ENCODE peak calls at places on chromosome 6, in six cellular contexts. One of them, this sample, is unnamed. For H3K27me3, the result is how much of the 10 kb centered on the place peaks cover.

GRCh38 chr6:3549314-3549940 is 92.6 kb upstream of the SLC22A23 start:
- DNase-seq in IMR-90: no peak
- DNase-seq in tibial nerve: no peak
- DNase-seq in GM23338: no peak
- DNase-seq in prostate gland: no peak
- DNase-seq in A673: no peak
- DNase-seq in this sample: no peak

GRCh38 chr6:6885521-6886088 is 222.2 kb upstream of the RREB1 start:
- DNase-seq in A673: no peak
- DNase-seq in prostate gland: no peak
- DNase-seq in IMR-90: no peak
- DNase-seq in GM23338: no peak
- DNase-seq in tibial nerve: peak
- DNase-seq in this sample: no peak

GRCh38 chr6:21679761-21680265 is 86.3 kb downstream of the SOX4 start:
- DNase-seq in A673: no peak
- DNase-seq in tibial nerve: no peak
- DNase-seq in GM23338: no peak
- DNase-seq in IMR-90: peak
- DNase-seq in prostate gland: no peak
- DNase-seq in this sample: no peak

GRCh38 chr6:8080338-8081151 is 16.4 kb upstream of the BLOC1S5 start:
- DNase-seq in prostate gland: no peak
- DNase-seq in IMR-90: peak
- DNase-seq in tibial nerve: no peak
- DNase-seq in A673: peak
- DNase-seq in GM23338: no peak
- DNase-seq in this sample: no peak

GRCh38 chr6:144993870-144994269 is 708.7 kb downstream of the UTRN start:
- DNase-seq in GM23338: no peak
- DNase-seq in prostate gland: no peak
- DNase-seq in A673: no peak
- DNase-seq in tibial nerve: no peak
- DNase-seq in IMR-90: peak
- DNase-seq in this sample: no peak

GRCh38 chr6:91317984-91318383 is 731.1 kb upstream of the MAP3K7 start:
- DNase-seq in prostate gland: no peak
- DNase-seq in tibial nerve: no peak
- DNase-seq in A673: no peak
- DNase-seq in GM23338: no peak
- DNase-seq in IMR-90: no peak
- DNase-seq in this sample: no peak

GRCh38 chr6:41759905-41760579 is 12.8 kb upstream of the PGC start:
- DNase-seq in GM23338: no peak
- DNase-seq in prostate gland: no peak
- DNase-seq in A673: no peak
- DNase-seq in tibial nerve: no peak
- DNase-seq in IMR-90: no peak
- DNase-seq in this sample: no peak

GRCh38 chr6:160379464-160379863 is 31.3 kb downstream of the SLC22A3 start:
- DNase-seq in A673: no peak
- DNase-seq in prostate gland: no peak
- DNase-seq in IMR-90: peak
- DNase-seq in GM23338: no peak
- DNase-seq in tibial nerve: no peak
- DNase-seq in this sample: no peak

GRCh38 chr6:37689356-37689755 is 8.3 kb downstream of the MDGA1 start:
- DNase-seq in prostate gland: no peak
- DNase-seq in A673: no peak
- DNase-seq in tibial nerve: no peak
- DNase-seq in IMR-90: peak
- DNase-seq in GM23338: no peak
- DNase-seq in this sample: no peak

GRCh38 chr6:21281366-21281765 is 312.2 kb upstream of the SOX4 start:
- DNase-seq in prostate gland: no peak
- DNase-seq in A673: no peak
- DNase-seq in IMR-90: no peak
- DNase-seq in GM23338: no peak
- DNase-seq in tibial nerve: no peak
- DNase-seq in this sample: no peak

GRCh38 chr6:1404066-1404712 is 14.8 kb downstream of the FOXF2 start:
- DNase-seq in IMR-90: peak
- DNase-seq in A673: no peak
- DNase-seq in prostate gland: no peak
- DNase-seq in tibial nerve: no peak
- DNase-seq in GM23338: no peak
- DNase-seq in this sample: no peak

GRCh38 chr6:1405221-1405620 is 15.8 kb downstream of the FOXF2 start:
- DNase-seq in A673: no peak
- DNase-seq in GM23338: no peak
- DNase-seq in prostate gland: no peak
- DNase-seq in tibial nerve: no peak
- DNase-seq in IMR-90: no peak
- DNase-seq in this sample: no peak

GRCh38 chr6:1404713-1405098 is 15.3 kb downstream of the FOXF2 start:
- DNase-seq in A673: no peak
- DNase-seq in tibial nerve: no peak
- DNase-seq in GM23338: no peak
- DNase-seq in IMR-90: no peak
- DNase-seq in prostate gland: no peak
- DNase-seq in this sample: no peak

GRCh38 chr6:1407499-1407990 is 18.2 kb downstream of the FOXF2 start:
- DNase-seq in IMR-90: peak
- DNase-seq in A673: no peak
- DNase-seq in prostate gland: no peak
- DNase-seq in GM23338: no peak
- DNase-seq in tibial nerve: no peak
- DNase-seq in this sample: no peak

GRCh38 chr6:1406306-1407058 is 17.1 kb downstream of the FOXF2 start:
- DNase-seq in IMR-90: peak
- DNase-seq in tibial nerve: no peak
- DNase-seq in A673: no peak
- DNase-seq in GM23338: no peak
- DNase-seq in prostate gland: no peak
- DNase-seq in this sample: no peak
- TF ChIP-seq CTCF in IMR-90: peak
- TF ChIP-seq CTCF in tibial nerve: no peak
- TF ChIP-seq CTCF in A673: no peak
- TF ChIP-seq CTCF in GM23338: peak
- TF ChIP-seq CTCF in prostate gland: no peak
- TF ChIP-seq CTCF in this sample: no peak

GRCh38 chr6:169622618-169623017 is 79.2 kb downstream of the WDR27 start:
- DNase-seq in GM23338: no peak
- DNase-seq in A673: no peak
- DNase-seq in tibial nerve: no peak
- DNase-seq in prostate gland: no peak
- DNase-seq in IMR-90: peak
- DNase-seq in this sample: no peak

GRCh38 chr6:169620171-169621125 is 81.4 kb downstream of the WDR27 start:
- DNase-seq in tibial nerve: no peak
- DNase-seq in prostate gland: no peak
- DNase-seq in GM23338: peak
- DNase-seq in A673: no peak
- DNase-seq in IMR-90: peak
- DNase-seq in this sample: no peak

GRCh38 chr6:169623343-169623742 is 78.5 kb downstream of the WDR27 start:
- DNase-seq in prostate gland: no peak
- DNase-seq in IMR-90: no peak
- DNase-seq in tibial nerve: no peak
- DNase-seq in A673: no peak
- DNase-seq in GM23338: no peak
- DNase-seq in this sample: no peak

GRCh38 chr6:169619650-169620049 is 82.2 kb downstream of the WDR27 start:
- DNase-seq in GM23338: peak
- DNase-seq in prostate gland: no peak
- DNase-seq in tibial nerve: no peak
- DNase-seq in IMR-90: peak
- DNase-seq in A673: no peak
- DNase-seq in this sample: no peak

DNA sequence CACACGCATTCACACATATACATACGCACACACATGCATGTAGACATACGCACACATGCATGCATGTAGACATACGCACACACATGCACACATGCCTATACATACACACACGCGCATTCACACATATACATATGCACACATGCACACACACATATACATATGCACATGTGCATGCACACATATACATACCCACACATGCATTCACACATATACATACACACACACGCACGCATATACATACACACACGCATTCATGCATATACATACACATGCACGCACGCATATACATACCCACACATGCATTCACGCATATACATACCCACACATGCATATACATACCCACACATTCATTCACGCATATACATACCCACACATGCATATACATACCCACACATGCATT is 80.5 kb downstream of the WDR27 start:
- DNase-seq in GM23338: no peak
- DNase-seq in A673: no peak
- DNase-seq in IMR-90: no peak
- DNase-seq in tibial nerve: no peak
- DNase-seq in prostate gland: no peak
- DNase-seq in this sample: no peak
- H3K4me3 ChIP-seq in GM23338: no peak
- H3K4me3 ChIP-seq in A673: no peak
- H3K4me3 ChIP-seq in IMR-90: no peak
- H3K4me3 ChIP-seq in tibial nerve: no peak
- H3K4me3 ChIP-seq in prostate gland: no peak
- H3K4me3 ChIP-seq in this sample: no peak

GRCh38 chr6:150090328-150090727 is 21.4 kb upstream of the ULBP3 start:
- DNase-seq in prostate gland: no peak
- DNase-seq in A673: no peak
- DNase-seq in GM23338: no peak
- DNase-seq in tibial nerve: no peak
- DNase-seq in IMR-90: no peak
- DNase-seq in this sample: no peak

GRCh38 chr6:150093397-150093796 is 24.5 kb upstream of the ULBP3 start:
- DNase-seq in IMR-90: no peak
- DNase-seq in GM23338: no peak
- DNase-seq in tibial nerve: no peak
- DNase-seq in prostate gland: no peak
- DNase-seq in A673: no peak
- DNase-seq in this sample: no peak

GRCh38 chr6:150088481-150089154 is 19.7 kb upstream of the ULBP3 start:
- DNase-seq in A673: no peak
- DNase-seq in IMR-90: no peak
- DNase-seq in tibial nerve: no peak
- DNase-seq in prostate gland: no peak
- DNase-seq in GM23338: no peak
- DNase-seq in this sample: no peak

GRCh38 chr6:150087336-150087735 is 18.4 kb upstream of the ULBP3 start:
- DNase-seq in IMR-90: no peak
- DNase-seq in prostate gland: no peak
- DNase-seq in A673: no peak
- DNase-seq in tibial nerve: no peak
- DNase-seq in GM23338: no peak
- DNase-seq in this sample: no peak

DNA sequence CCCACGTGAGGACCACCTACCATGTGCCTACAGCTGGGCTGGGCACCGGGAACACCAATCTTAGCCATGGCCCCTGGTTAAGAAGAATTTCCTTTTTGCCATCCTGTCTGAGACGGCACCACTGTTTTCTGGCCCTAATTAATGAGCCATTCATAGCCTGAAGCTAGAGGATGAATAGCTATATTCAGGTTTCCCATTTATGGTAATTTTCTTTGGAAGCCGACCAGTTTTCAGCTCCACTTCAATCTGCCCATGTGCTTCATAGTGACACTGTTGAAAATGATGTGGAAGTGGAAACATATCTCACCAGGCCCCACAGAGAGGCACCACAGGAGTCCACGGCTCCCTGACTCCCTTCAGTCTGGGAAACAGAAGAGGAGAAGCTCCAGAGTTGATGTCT is 22.5 kb upstream of the ULBP3 start:
- DNase-seq in IMR-90: no peak
- DNase-seq in A673: peak
- DNase-seq in prostate gland: no peak
- DNase-seq in tibial nerve: no peak
- DNase-seq in GM23338: no peak
- DNase-seq in this sample: no peak
- H3K27me3 ChIP-seq in IMR-90: under half
- H3K27me3 ChIP-seq in A673: under half
- H3K27me3 ChIP-seq in prostate gland: under half
- H3K27me3 ChIP-seq in tibial nerve: under half
- H3K27me3 ChIP-seq in GM23338: under half
- H3K27me3 ChIP-seq in this sample: under half

GRCh38 chr6:16974729-16975359 is 127.0 kb upstream of the STMND1 start:
- DNase-seq in IMR-90: no peak
- DNase-seq in A673: no peak
- DNase-seq in tibial nerve: no peak
- DNase-seq in GM23338: no peak
- DNase-seq in prostate gland: no peak
- DNase-seq in this sample: no peak
- TF ChIP-seq CTCF in IMR-90: no peak
- TF ChIP-seq CTCF in A673: no peak
- TF ChIP-seq CTCF in tibial nerve: no peak
- TF ChIP-seq CTCF in GM23338: no peak
- TF ChIP-seq CTCF in prostate gland: no peak
- TF ChIP-seq CTCF in this sample: no peak

DNA sequence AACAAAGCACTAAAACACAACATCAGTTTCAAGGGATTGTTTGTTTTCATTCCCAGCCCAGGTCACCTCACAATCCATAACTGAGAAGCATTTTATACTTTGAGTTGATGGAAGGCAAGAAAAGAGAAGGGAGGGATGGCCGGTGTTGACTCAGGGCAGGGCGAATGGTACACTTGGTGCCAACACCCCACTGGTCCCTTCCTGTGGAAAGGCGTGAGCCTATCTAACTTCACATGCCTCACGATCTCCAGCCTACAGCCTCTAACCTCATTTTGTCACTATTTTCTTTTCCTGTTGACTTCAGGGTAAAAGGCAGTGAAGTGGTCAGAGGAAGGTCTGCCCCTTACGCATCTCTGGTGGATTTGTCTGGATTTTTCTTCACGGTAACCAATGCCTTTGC is 53.5 kb upstream of the SASH1 start:
- DNase-seq in IMR-90: no peak
- DNase-seq in GM23338: no peak
- DNase-seq in tibial nerve: no peak
- DNase-seq in prostate gland: no peak
- DNase-seq in A673: no peak
- DNase-seq in this sample: no peak
- H3K4me3 ChIP-seq in IMR-90: no peak
- H3K4me3 ChIP-seq in GM23338: no peak
- H3K4me3 ChIP-seq in tibial nerve: no peak
- H3K4me3 ChIP-seq in prostate gland: no peak
- H3K4me3 ChIP-seq in A673: no peak
- H3K4me3 ChIP-seq in this sample: no peak